ENCODE peak calls at places on chromosome 5, in five cellular contexts. X, J, F, P and A are unnamed samples.
A peak's percentile ranks its signal among the peaks of the same experiment; 100 is the strongest.

GRCh38 chr5:88388476-88389170 is 120.0 kb upstream of the TMEM161B start:
- DNase-seq in X (no peak), J (no peak), F (no peak), P (no peak), A (no peak)

GRCh38 chr5:149780043-149780737 is 50.1 kb downstream of the PPARGC1B start:
- DNase-seq in X (no peak), J (no peak), F (no peak), P (no peak), A (no peak)

GRCh38 chr5:116622375-116623075 is 47.9 kb upstream of the SEMA6A start:
- DNase-seq in X (no peak), J (no peak), F (no peak), P (no peak), A (peak; percentile 45)

GRCh38 chr5:153256-153655 is 38.0 kb upstream of the LRRC14B start:
- DNase-seq in X (no peak), J (no peak), F (no peak), P (peak; percentile 77), A (no peak)

GRCh38 chr5:175124251-175124813 is 319.6 kb downstream of the DRD1 start:
- DNase-seq in X (no peak), J (no peak), F (no peak), P (no peak), A (no peak)

GRCh38 chr5:146020100-146020499 is 83.7 kb downstream of the SH3RF2 start:
- DNase-seq in X (no peak), J (no peak), F (no peak), P (no peak), A (no peak)

GRCh38 chr5:151733727-151734408 is 24.6 kb downstream of the ATOX1 start:
- DNase-seq in X (no peak), J (no peak), F (peak; percentile 53), P (no peak), A (no peak)

GRCh38 chr5:38166832-38167231 is 91.5 kb upstream of the EGFLAM start:
- DNase-seq in X (no peak), J (no peak), F (no peak), P (no peak), A (no peak)

GRCh38 chr5:170223349-170223748 is 9.4 kb upstream of the C5orf58 start:
- DNase-seq in X (no peak), J (no peak), F (no peak), P (no peak), A (no peak)

GRCh38 chr5:135308752-135309151 is 90.3 kb downstream of the MACROH2A1 start:
- DNase-seq in X (no peak), J (no peak), F (peak; percentile 19), P (peak; percentile 69), A (no peak)

GRCh38 chr5:77698920-77699319 is 60.4 kb upstream of the OTP start:
- DNase-seq in X (no peak), J (no peak), F (no peak), P (no peak), A (no peak)

GRCh38 chr5:147904110-147904509 is 2.2 kb downstream of the C5orf46 start:
- DNase-seq in X (no peak), J (no peak), F (no peak), P (no peak), A (no peak)

GRCh38 chr5:45521067-45521466 is 175.1 kb downstream of the HCN1 start:
- DNase-seq in X (no peak), J (no peak), F (no peak), P (no peak), A (peak; percentile 5)

GRCh38 chr5:124677376-124677998 is 69.0 kb downstream of the ZNF608 start:
- DNase-seq in X (no peak), J (no peak), F (no peak), P (peak; percentile 31), A (peak; percentile 59)

GRCh38 chr5:154276932-154277331 is 86.4 kb downstream of the GALNT10 start:
- DNase-seq in X (no peak), J (no peak), F (peak; percentile 90), P (peak; percentile 88), A (no peak)

GRCh38 chr5:3006526-3006925 is 255.0 kb upstream of the IRX2 start:
- DNase-seq in X (no peak), J (no peak), F (no peak), P (no peak), A (no peak)

GRCh38 chr5:119072496-119072895 is 1.6 kb downstream of the DMXL1 start:
- DNase-seq in X (no peak), J (no peak), F (no peak), P (no peak), A (no peak)

GRCh38 chr5:3305432-3305831 is 290.2 kb upstream of the IRX1 start:
- DNase-seq in X (no peak), J (no peak), F (no peak), P (no peak), A (no peak)

GRCh38 chr5:143142596-143143435 is 260.7 kb downstream of the NR3C1 start:
- DNase-seq in X (no peak), J (no peak), F (no peak), P (no peak), A (no peak)

GRCh38 chr5:142981475-142981874 is 211.3 kb downstream of the ARHGAP26 start:
- DNase-seq in X (no peak), J (no peak), F (no peak), P (no peak), A (no peak)

GRCh38 chr5:5018560-5018935 is 121.6 kb upstream of the ADAMTS16 start:
- DNase-seq in X (no peak), J (no peak), F (peak; percentile 63), P (peak; percentile 4), A (no peak)

GRCh38 chr5:10563940-10564837 is at the start of gene ANKRD33B:
- DNase-seq in X (no peak), J (peak; percentile 73), F (peak; percentile 88), P (peak; percentile 39), A (no peak)

GRCh38 chr5:14142202-14142855 is 813 bp upstream of the TRIO start:
- DNase-seq in X (peak; percentile 34), J (no peak), F (peak; percentile 28), P (no peak), A (no peak)

GRCh38 chr5:1553642-1554409 is 30.1 kb upstream of the LPCAT1 start:
- DNase-seq in X (no peak), J (no peak), F (peak; percentile 7), P (no peak), A (no peak)

GRCh38 chr5:522899-523657 is 1.2 kb downstream of the SLC9A3 start:
- DNase-seq in X (no peak), J (no peak), F (no peak), P (no peak), A (no peak)

GRCh38 chr5:105794578-105794977 is 1876.2 kb downstream of the EFNA5 start:
- DNase-seq in X (no peak), J (no peak), F (no peak), P (no peak), A (no peak)

GRCh38 chr5:142769251-142769792 is 855 bp upstream of the ARHGAP26 start:
- DNase-seq in X (no peak), J (no peak), F (peak; percentile 23), P (peak; percentile 12), A (no peak)

GRCh38 chr5:147037517-147038205 is 159.1 kb upstream of the PPP2R2B start:
- DNase-seq in X (no peak), J (no peak), F (no peak), P (peak; percentile 41), A (no peak)

GRCh38 chr5:1199649-1200494 is 1.5 kb upstream of the SLC6A19 start:
- DNase-seq in X (no peak), J (no peak), F (no peak), P (no peak), A (no peak)

GRCh38 chr5:103476776-103477175 is 85.8 kb downstream of the NUDT12 start:
- DNase-seq in X (no peak), J (no peak), F (no peak), P (no peak), A (no peak)

GRCh38 chr5:12662545-12663314 is 758.5 kb upstream of the CTNND2 start:
- DNase-seq in X (no peak), J (no peak), F (no peak), P (no peak), A (no peak)

GRCh38 chr5:142446131-142446959 is 121.5 kb upstream of the SPRY4 start:
- DNase-seq in X (no peak), J (no peak), F (peak; percentile 34), P (peak; percentile 93), A (no peak)

GRCh38 chr5:1728846-1729245 is 70.8 kb downstream of the MRPL36 start:
- DNase-seq in X (no peak), J (no peak), F (no peak), P (no peak), A (no peak)

GRCh38 chr5:155953335-155953734 is 373.6 kb upstream of the SGCD start:
- DNase-seq in X (no peak), J (peak; percentile 16), F (peak; percentile 13), P (no peak), A (no peak)

GRCh38 chr5:85990998-85991397 is 626.7 kb upstream of the COX7C start:
- DNase-seq in X (no peak), J (no peak), F (no peak), P (no peak), A (no peak)

GRCh38 chr5:101278011-101278687 is 375.1 kb upstream of the ST8SIA4 start:
- DNase-seq in X (no peak), J (no peak), F (no peak), P (no peak), A (no peak)

GRCh38 chr5:8843766-8844165 is 702.1 kb downstream of the SEMA5A start:
- DNase-seq in X (no peak), J (no peak), F (peak; percentile 66), P (peak; percentile 62), A (peak; percentile 62)

GRCh38 chr5:169071-169727 is 22.1 kb upstream of the LRRC14B start:
- DNase-seq in X (no peak), J (no peak), F (no peak), P (peak; percentile 84), A (no peak)

GRCh38 chr5:158155811-158156495 is 297.0 kb upstream of the CLINT1 start:
- DNase-seq in X (no peak), J (no peak), F (no peak), P (no peak), A (no peak)